ENCODE peak calls at places on chromosomes 7 and 10, in ten cellular contexts. A is upper lobe of right lung; H is hippocampal formation; Y is body of pancreas; I is T-helper 9 cell; N is H54; K is astrocyte of the hippocampus; R is osteocyte; D is stimulated activated CD8-positive, alpha-beta memory T cell treated with anti-CD3 and anti-CD28 coated beads, Interleukin-15, amount 100 ng/mL, for 24 hours; J is heart left ventricle. W is an unnamed sample.

GRCh38 chr10:119316002-119316358 is 108.6 kb downstream of the GRK5 start:
- DNase-seq in Y (no peak), H (no peak), R (no peak), I (no peak), N (no peak), K (no peak), A (no peak), J (peak), D (no peak), W (no peak)

GRCh38 chr10:60282771-60283353 is 106.8 kb downstream of the ANK3 start:
- DNase-seq in Y (peak), K (peak), D (no peak), J (no peak), A (no peak), N (no peak), R (no peak), I (no peak), H (no peak), W (peak)

GRCh38 chr10:85995791-85996190 is 370.8 kb downstream of the GRID1 start:
- DNase-seq in N (peak), K (peak), J (no peak), D (no peak), I (no peak), Y (peak), R (peak), H (peak), A (no peak), W (peak)

GRCh38 chr7:18693401-18693800 is 197.9 kb downstream of the HDAC9 start:
- DNase-seq in Y (no peak), D (no peak), A (no peak), R (no peak), N (peak), J (no peak), K (peak), H (no peak), I (no peak), W (peak)

GRCh38 chr7:69624431-69624830 is 26.2 kb downstream of the AUTS2 start:
- DNase-seq in D (no peak), Y (no peak), J (no peak), A (no peak), H (no peak), R (no peak), N (no peak), K (no peak), I (no peak), W (no peak)

GRCh38 chr7:111438369-111439289 is 123.7 kb downstream of the IMMP2L start:
- DNase-seq in H (no peak), K (peak), Y (no peak), N (peak), A (no peak), D (no peak), J (no peak), I (no peak), R (no peak), W (no peak)

GRCh38 chr10:132404911-132405462 is 8.0 kb downstream of the PWWP2B start:
- DNase-seq in H (no peak), N (no peak), K (no peak), A (peak), Y (no peak), I (no peak), J (peak), D (no peak), R (no peak), W (no peak)

GRCh38 chr10:77041636-77042258 is 595.9 kb downstream of the KCNMA1 start:
- DNase-seq in D (no peak), R (no peak), J (no peak), K (no peak), N (no peak), I (no peak), Y (no peak), H (no peak), A (no peak), W (no peak)

GRCh38 chr7:30887464-30887872 is 24.2 kb upstream of the AQP1 start:
- DNase-seq in R (no peak), A (no peak), Y (peak), J (no peak), D (no peak), K (no peak), I (no peak), N (no peak), H (no peak), W (no peak)

GRCh38 chr7:82105463-82105862 is 335.6 kb upstream of the HGF start:
- DNase-seq in Y (no peak), H (no peak), D (no peak), A (no peak), R (no peak), N (peak), J (no peak), K (peak), I (no peak), W (peak)

GRCh38 chr7:155211761-155212160 is 85.9 kb upstream of the INSIG1 start:
- DNase-seq in D (no peak), K (no peak), J (no peak), Y (no peak), I (no peak), N (no peak), R (no peak), H (no peak), A (no peak), W (no peak)

GRCh38 chr10:129893690-129894089 is 70.4 kb downstream of the EBF3 start:
- DNase-seq in R (no peak), N (no peak), H (no peak), Y (no peak), I (no peak), J (no peak), K (no peak), D (no peak), A (no peak), W (no peak)

GRCh38 chr10:24869354-24870016 is 82.9 kb downstream of the PRTFDC1 start:
- DNase-seq in I (no peak), K (peak), J (no peak), D (no peak), R (no peak), Y (no peak), N (no peak), A (no peak), H (no peak), W (peak)